ENCODE peak calls at places on chromosome 14, in six cellular contexts. G is stomach, V is sigmoid colon, W is transverse colon, F is upper lobe of left lung, P is A549. J is an unnamed sample.

GRCh38 chr14:65239143-65239672 is 136.9 kb upstream of the MAX start:
- DNase-seq in F (no peak), P (no peak), G (no peak), W (peak; percentile 59), V (no peak), J (no peak)

GRCh38 chr14:100914597-100915021 is 11.1 kb upstream of the RTL1 start:
- DNase-seq in G (no peak), V (no peak), P (no peak), F (no peak), W (no peak), J (no peak)

GRCh38 chr14:52834440-52834842 is 43.0 kb upstream of the GNPNAT1 start:
- DNase-seq in V (no peak), F (no peak), P (peak; percentile 24), G (no peak), W (no peak), J (no peak)

GRCh38 chr14:101200650-101201516 is 297.4 kb upstream of the RTL1 start:
- DNase-seq in W (no peak), G (peak; percentile 17), V (peak; percentile 54), F (no peak), P (no peak), J (peak; percentile 18)

GRCh38 chr14:105851716-105852377 is 325.5 kb downstream of the TMEM121 start:
- DNase-seq in F (peak; percentile 58), W (peak; percentile 4), P (no peak), G (no peak), V (peak; percentile 52), J (peak; percentile 9)

GRCh38 chr14:21136024-21136423 is 19.8 kb downstream of the OR5AU1 start:
- DNase-seq in P (peak; percentile 50), G (no peak), W (no peak), V (no peak), F (no peak), J (no peak)

GRCh38 chr14:75578786-75579781 is 664 bp downstream of the FLVCR2 start:
- DNase-seq in F (peak; percentile 73), P (peak; percentile 35), V (peak; percentile 68), G (no peak), W (peak; percentile 80), J (peak; percentile 38)

GRCh38 chr14:78405071-78405856 is 235.1 kb downstream of the NRXN3 start:
- DNase-seq in V (no peak), G (no peak), W (no peak), F (no peak), P (no peak), J (no peak)

GRCh38 chr14:101246894-101247853 is 314.1 kb upstream of the DIO3 start:
- DNase-seq in V (no peak), F (peak; percentile 51), W (no peak), P (no peak), G (peak; percentile 15), J (no peak)

GRCh38 chr14:59215353-59215752 is 26.9 kb downstream of the DAAM1 start:
- DNase-seq in W (peak; percentile 51), V (peak; percentile 95), P (no peak), F (peak; percentile 81), G (peak; percentile 85), J (peak; percentile 63)

GRCh38 chr14:58131386-58131785 is 20.6 kb downstream of the ARMH4 start:
- DNase-seq in W (no peak), G (no peak), V (no peak), F (no peak), P (no peak), J (no peak)

GRCh38 chr14:91258021-91258618 is 13.6 kb upstream of the GPR68 start:
- DNase-seq in F (no peak), P (no peak), V (peak; percentile 91), W (peak; percentile 36), G (no peak), J (no peak)

GRCh38 chr14:92552066-92552465 is 38.5 kb downstream of the RIN3 start:
- DNase-seq in W (no peak), G (no peak), V (no peak), P (no peak), F (no peak), J (no peak)

GRCh38 chr14:75800792-75801191 is 139.7 kb downstream of the TTLL5 start:
- DNase-seq in V (no peak), P (no peak), W (no peak), G (no peak), F (no peak), J (no peak)

GRCh38 chr14:101776315-101776714 is 14.8 kb downstream of the PPP2R5C start:
- DNase-seq in G (no peak), V (no peak), F (no peak), W (no peak), P (no peak), J (no peak)

GRCh38 chr14:89681086-89682018 is 264.3 kb upstream of the FOXN3 start:
- DNase-seq in G (no peak), V (no peak), P (no peak), W (peak; percentile 46), F (no peak), J (no peak)
- TF ChIP-seq EP300 in G (no peak), V (no peak), P (no peak), W (peak; percentile 72), F (no peak), J (no peak)

GRCh38 chr14:32201816-32202467 is at the start of gene RNU6-7:
- DNase-seq in F (no peak), G (no peak), P (no peak), V (peak; percentile 70), W (peak; percentile 24), J (peak; percentile 72)

GRCh38 chr14:32201196-32201815 is 539 bp upstream of the RNU6-7 start:
- DNase-seq in V (peak; percentile 90), G (peak; percentile 80), P (peak; percentile 66), W (peak; percentile 94), F (peak; percentile 89), J (peak; percentile 91)

GRCh38 chr14:32203928-32204357 is 874 bp upstream of the RNU6-8 start:
- DNase-seq in P (no peak), F (no peak), V (peak; percentile 64), W (peak; percentile 38), G (no peak), J (peak; percentile 48)

GRCh38 chr14:32202468-32202865 is 602 bp downstream of the RNU6-8 start:
- DNase-seq in P (no peak), W (no peak), G (no peak), F (no peak), V (no peak), J (no peak)

DNA sequence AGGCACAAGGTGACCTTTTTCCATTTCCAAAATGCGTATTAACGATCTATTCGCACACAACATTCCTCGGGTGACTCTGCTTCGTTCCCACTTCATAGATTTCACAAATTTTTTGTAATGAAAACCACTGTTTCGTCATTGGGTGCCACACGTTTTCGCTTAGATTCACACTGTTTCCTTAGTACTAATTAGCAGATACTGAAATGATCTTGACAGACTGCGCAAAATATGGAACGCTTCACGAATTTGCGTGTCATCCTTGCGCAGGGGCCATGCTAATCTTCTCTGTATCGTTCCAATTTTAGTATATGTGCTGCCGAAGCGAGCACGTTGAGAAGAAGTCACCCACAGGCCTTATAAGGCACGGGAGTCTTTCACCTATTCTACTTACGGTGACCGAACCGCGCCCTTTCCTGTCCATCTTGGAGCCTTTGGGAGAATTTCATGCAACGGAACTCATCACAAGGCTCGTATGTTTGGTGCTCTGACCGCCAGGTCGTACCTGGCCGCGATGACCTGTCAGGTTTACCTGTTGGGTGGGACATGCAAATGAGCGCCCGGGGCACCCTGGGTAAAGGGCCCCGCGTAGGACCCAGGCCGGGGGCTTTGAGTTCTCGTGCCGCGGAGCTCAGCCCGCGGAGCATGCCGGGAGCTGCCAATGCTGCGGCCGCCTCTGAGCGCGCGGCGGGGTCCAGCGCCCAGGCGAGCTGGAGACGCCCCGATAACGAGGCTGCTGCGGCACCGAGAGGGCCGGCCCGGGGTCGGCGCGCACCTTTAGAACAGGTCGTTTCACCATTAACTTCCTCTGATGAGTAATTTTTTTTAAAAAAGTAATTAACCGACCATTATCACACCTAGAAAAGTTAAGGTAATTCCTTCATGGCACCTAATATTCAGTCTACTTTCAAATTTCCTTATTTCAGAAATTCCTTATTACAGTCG is at the start of gene RNU6-8:
- DNase-seq in F (peak; percentile 95), G (peak; percentile 86), V (peak; percentile 95), W (peak; percentile 92), P (peak; percentile 62), J (peak; percentile 94)
- TF ChIP-seq POLR2A in F (peak; percentile 68), G (no peak), V (peak; percentile 43), W (peak; percentile 55), P (peak; percentile 65), J (peak; percentile 36)

GRCh38 chr14:94181835-94182234 is 7.7 kb downstream of the PPP4R4 start:
- DNase-seq in W (no peak), G (no peak), F (no peak), V (no peak), P (no peak), J (no peak)
- TF ChIP-seq EP300 in W (no peak), G (no peak), F (no peak), V (no peak), P (no peak), J (no peak)

GRCh38 chr14:24430143-24430681 is 458 bp downstream of the KHNYN start:
- DNase-seq in G (peak; percentile 72), F (peak; percentile 95), P (peak; percentile 74), W (peak; percentile 82), V (peak; percentile 89), J (peak; percentile 89)

GRCh38 chr14:24432259-24433131 is 2.7 kb downstream of the KHNYN start:
- DNase-seq in G (no peak), F (peak; percentile 74), W (no peak), P (no peak), V (peak; percentile 66), J (peak; percentile 51)

GRCh38 chr14:24431569-24432258 is 2.0 kb downstream of the KHNYN start:
- DNase-seq in F (peak; percentile 47), P (peak; percentile 93), W (peak; percentile 94), G (peak; percentile 93), V (peak; percentile 95), J (peak; percentile 92)

GRCh38 chr14:24429395-24430142 is at the start of the genes CBLN3 and KHNYN:
- DNase-seq in F (peak; percentile 96), P (peak; percentile 96), V (peak; percentile 97), W (peak; percentile 93), G (peak; percentile 92), J (peak; percentile 94)

DNA sequence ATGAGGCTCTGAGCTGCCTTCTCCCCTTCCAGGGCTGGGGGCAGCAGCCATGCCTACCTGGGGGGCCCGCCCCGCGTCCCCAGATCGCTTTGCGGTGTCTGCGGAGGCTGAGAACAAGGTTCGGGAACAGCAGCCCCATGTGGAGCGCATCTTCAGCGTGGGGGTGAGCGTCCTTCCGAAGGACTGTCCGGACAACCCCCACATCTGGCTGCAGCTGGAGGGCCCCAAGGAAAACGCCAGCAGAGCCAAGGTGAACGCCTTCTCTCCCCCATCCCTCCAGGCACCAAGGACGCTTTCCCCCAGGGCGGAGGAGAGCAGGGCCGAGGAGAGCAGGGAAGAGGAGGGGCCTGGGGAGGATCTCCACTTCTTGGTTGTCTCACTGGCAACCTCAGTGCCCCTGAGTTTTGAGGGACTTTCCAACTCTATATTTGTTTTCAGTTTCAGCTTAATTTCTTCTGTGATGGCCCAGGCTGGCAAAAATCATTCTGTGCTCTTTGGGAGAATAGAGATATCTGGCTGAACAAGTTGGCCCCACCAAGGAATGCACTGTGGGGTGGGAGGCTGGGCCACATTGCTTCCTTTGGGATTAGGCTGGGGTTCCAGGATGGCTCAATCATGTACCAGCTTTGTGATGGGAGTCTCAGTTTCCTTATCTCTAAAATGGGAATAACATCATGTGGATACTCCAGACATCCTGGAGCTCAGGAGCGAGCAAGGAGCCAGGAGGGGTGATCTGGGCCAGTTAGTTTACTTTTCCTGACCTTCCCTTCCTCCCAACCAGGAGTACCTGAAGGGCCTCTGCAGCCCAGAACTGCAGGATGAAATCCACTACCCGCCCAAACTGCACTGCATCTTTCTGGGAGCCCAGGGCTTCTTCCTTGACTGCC is 1.2 kb downstream of the KHNYN start:
- DNase-seq in G (peak; percentile 27), P (no peak), F (peak; percentile 84), V (no peak), W (no peak), J (peak; percentile 72)
- TF ChIP-seq POLR2A in G (no peak), P (no peak), F (no peak), V (no peak), W (no peak), J (no peak)

GRCh38 chr14:36288496-36288895 is 31.9 kb downstream of the MBIP start:
- DNase-seq in P (no peak), G (no peak), V (no peak), F (no peak), W (no peak), J (no peak)
- TF ChIP-seq EP300 in P (no peak), G (no peak), V (no peak), F (no peak), W (no peak), J (no peak)

J was measured in ovary.